ENCODE peak calls at places on chromosomes 12 and 14, in eight cellular contexts. P, U, Q, L, K, J, A and E are unnamed samples. For H3K4me1, the result is how much of the 10 kb centered on the place peaks cover.

GRCh38 chr12:6354539-6355393 is 12.9 kb upstream of the TNFRSF1A start:
- DNase-seq in P (no peak), U (no peak), Q (no peak), L (no peak), K (no peak), J (no peak), A (no peak), E (no peak)

GRCh38 chr12:89707992-89708792 is 446 bp downstream of the ATP2B1 start:
- DNase-seq in P (no peak), U (peak), Q (peak), L (no peak), K (peak), J (peak), A (peak), E (peak)

GRCh38 chr14:62159314-62159713 is 397.1 kb downstream of the SNAPC1 start:
- DNase-seq in P (no peak), U (no peak), Q (no peak), L (no peak), K (no peak), J (no peak), A (no peak), E (no peak)

GRCh38 chr12:103771466-103771865 is 69.6 kb downstream of the NT5DC3 start:
- DNase-seq in P (no peak), U (peak), Q (no peak), L (peak), K (no peak), J (no peak), A (peak), E (no peak)

GRCh38 chr12:103241184-103241583 is 254.6 kb downstream of the C12orf42 start:
- DNase-seq in P (no peak), U (no peak), Q (no peak), L (no peak), K (no peak), J (no peak), A (no peak), E (no peak)

GRCh38 chr12:93502802-93503623 is 35.7 kb downstream of the MRPL42 start:
- DNase-seq in P (no peak), U (peak), Q (no peak), L (peak), K (peak), J (peak), A (peak), E (peak)

GRCh38 chr14:24243336-24243836 is 963 bp upstream of the TINF2 start:
- DNase-seq in P (peak), U (no peak), Q (no peak), L (no peak), K (no peak), J (peak), A (peak), E (peak)

GRCh38 chr12:6688543-6688999 is 604 bp downstream of the ZNF384 start:
- DNase-seq in P (no peak), U (peak), Q (no peak), L (no peak), K (no peak), J (peak), A (no peak), E (peak)

GRCh38 chr14:52735921-52736489 is 6.0 kb downstream of the STYX start:
- DNase-seq in P (no peak), U (no peak), Q (no peak), L (no peak), K (no peak), J (no peak), A (no peak), E (no peak)

GRCh38 chr12:65598688-65599087 is 225.6 kb upstream of the HMGA2 start:
- DNase-seq in P (no peak), U (no peak), Q (no peak), L (no peak), K (no peak), J (no peak), A (no peak), E (no peak)

GRCh38 chr12:42145552-42146215 is 1.0 kb upstream of the GXYLT1 start:
- DNase-seq in P (no peak), U (no peak), Q (no peak), L (no peak), K (no peak), J (peak), A (no peak), E (no peak)

GRCh38 chr14:77151918-77152588 is 10.5 kb upstream of the ZDHHC22 start:
- DNase-seq in P (no peak), U (no peak), Q (peak), L (peak), K (no peak), J (peak), A (no peak), E (peak)

GRCh38 chr14:62018606-62019005 is 256.4 kb downstream of the SNAPC1 start:
- DNase-seq in P (no peak), U (no peak), Q (no peak), L (no peak), K (no peak), J (no peak), A (no peak), E (no peak)

GRCh38 chr12:131853832-131854797 is 25.9 kb downstream of the MMP17 start:
- DNase-seq in P (no peak), U (no peak), Q (no peak), L (no peak), K (no peak), J (no peak), A (peak), E (no peak)

GRCh38 chr14:63770187-63770807 is 42.4 kb upstream of the SGPP1 start:
- DNase-seq in P (no peak), U (peak), Q (no peak), L (peak), K (peak), J (peak), A (no peak), E (peak)

GRCh38 chr12:85275359-85275758 is 4.7 kb upstream of the ALX1 start:
- DNase-seq in P (no peak), U (no peak), Q (no peak), L (no peak), K (no peak), J (no peak), A (no peak), E (no peak)

GRCh38 chr12:64673490-64674169 is 63.3 kb downstream of the RASSF3 start:
- DNase-seq in P (no peak), U (no peak), Q (no peak), L (peak), K (no peak), J (peak), A (no peak), E (no peak)

GRCh38 chr12:75571651-75572050 is 60.2 kb upstream of the KRR1 start:
- DNase-seq in P (no peak), U (no peak), Q (no peak), L (no peak), K (no peak), J (no peak), A (no peak), E (no peak)

GRCh38 chr12:29320295-29321090 is 60.5 kb downstream of the ERGIC2 start:
- DNase-seq in P (no peak), U (no peak), Q (no peak), L (peak), K (no peak), J (no peak), A (no peak), E (no peak)

GRCh38 chr14:77155083-77155482 is 13.5 kb upstream of the ZDHHC22 start:
- DNase-seq in P (peak), U (no peak), Q (peak), L (no peak), K (no peak), J (no peak), A (no peak), E (no peak)

GRCh38 chr14:34682787-34683321 is 31.5 kb downstream of the CFL2 start:
- DNase-seq in P (no peak), U (no peak), Q (no peak), L (peak), K (no peak), J (no peak), A (no peak), E (peak)

GRCh38 chr12:108349245-108349644 is 10.1 kb upstream of the CMKLR1 start:
- DNase-seq in P (no peak), U (peak), Q (no peak), L (no peak), K (no peak), J (no peak), A (no peak), E (no peak)

GRCh38 chr12:23666866-23667265 is 282.6 kb downstream of the SOX5 start:
- DNase-seq in P (no peak), U (no peak), Q (no peak), L (no peak), K (no peak), J (no peak), A (no peak), E (no peak)

GRCh38 chr12:89469361-89469760 is 55.2 kb downstream of the GALNT4 start:
- DNase-seq in P (no peak), U (no peak), Q (no peak), L (peak), K (no peak), J (no peak), A (no peak), E (no peak)

GRCh38 chr12:754871-755562 is 2.6 kb downstream of the WNK1 start:
- DNase-seq in P (no peak), U (no peak), Q (no peak), L (peak), K (no peak), J (peak), A (no peak), E (peak)

GRCh38 chr12:131619106-131619642 is 91.7 kb upstream of the SFSWAP start:
- DNase-seq in P (no peak), U (no peak), Q (no peak), L (no peak), K (no peak), J (no peak), A (no peak), E (no peak)

GRCh38 chr12:47088021-47088944 is 8.5 kb upstream of the AMIGO2 start:
- DNase-seq in P (no peak), U (no peak), Q (no peak), L (no peak), K (no peak), J (no peak), A (no peak), E (no peak)
- H3K4me1 ChIP-seq in P (under half), U (under half), Q (under half), L (under half), K (under half), J (under half), A (half or more), E (under half)

GRCh38 chr12:122265931-122266771 is at the start of gene VPS33A:
- DNase-seq in P (peak), U (peak), Q (peak), L (peak), K (peak), J (peak), A (peak), E (peak)
- H3K4me1 ChIP-seq in P (under half), U (under half), Q (under half), L (under half), K (under half), J (under half), A (under half), E (under half)

GRCh38 chr14:105286759-105287144 is 14.0 kb downstream of the BRF1 start:
- DNase-seq in P (no peak), U (no peak), Q (no peak), L (no peak), K (no peak), J (no peak), A (no peak), E (no peak)
- H3K4me1 ChIP-seq in P (under half), U (under half), Q (under half), L (under half), K (under half), J (under half), A (under half), E (under half)

GRCh38 chr12:68455676-68456345 is 123.6 kb upstream of the MDM1 start:
- DNase-seq in P (no peak), U (no peak), Q (no peak), L (no peak), K (no peak), J (no peak), A (no peak), E (no peak)
- H3K4me1 ChIP-seq in P (under half), U (under half), Q (under half), L (under half), K (under half), J (under half), A (under half), E (half or more)

GRCh38 chr14:103072595-103073366 is 11.2 kb upstream of the LBHD2 start:
- DNase-seq in P (no peak), U (no peak), Q (no peak), L (no peak), K (no peak), J (no peak), A (no peak), E (no peak)
- H3K4me1 ChIP-seq in P (under half), U (under half), Q (half or more), L (under half), K (under half), J (under half), A (under half), E (under half)